ENCODE peak calls at places on chromosome 12, in ten cellular contexts. J is neuronal stem cell; H is body of pancreas; F is naive thymus-derived CD4-positive, alpha-beta T cell; C is CD8-positive, alpha-beta T cell; T is cardiac muscle cell; P is aorta; K is DND-41; Y is left ventricle myocardium inferior; E is hepatocyte. Q is an unnamed sample.

GRCh38 chr12:116919247-116919671 is 8.5 kb downstream of the FBXW8 start:
- DNase-seq in J (no peak), E (peak; percentile 32), F (no peak), Y (no peak), K (no peak), H (peak; percentile 16), C (no peak), T (no peak), P (no peak), Q (no peak)

GRCh38 chr12:18343708-18344107 is 82.4 kb downstream of the PIK3C2G start:
- DNase-seq in E (peak; percentile 26), Y (no peak), T (no peak), H (no peak), F (no peak), P (no peak), K (no peak), J (no peak), C (no peak), Q (no peak)

GRCh38 chr12:87074801-87075200 is 818.6 kb upstream of the MGAT4C start:
- DNase-seq in F (no peak), J (no peak), E (no peak), H (no peak), Y (no peak), P (no peak), K (no peak), C (no peak), T (no peak), Q (no peak)

GRCh38 chr12:85036736-85037135 is 585 bp downstream of the LRRIQ1 start:
- DNase-seq in C (no peak), P (no peak), E (no peak), Y (no peak), T (no peak), K (no peak), J (no peak), F (no peak), H (no peak), Q (no peak)

GRCh38 chr12:127559349-127560040 is 707.5 kb upstream of the TMEM132C start:
- DNase-seq in K (peak; percentile 52), T (peak; percentile 8), H (peak; percentile 16), Y (peak; percentile 15), C (no peak), E (peak; percentile 25), F (no peak), P (peak; percentile 78), J (no peak), Q (no peak)

GRCh38 chr12:98371419-98371818 is 144.0 kb upstream of the TMPO start:
- DNase-seq in K (no peak), T (no peak), Y (no peak), P (no peak), J (no peak), C (no peak), F (no peak), E (no peak), H (peak; percentile 3), Q (no peak)

GRCh38 chr12:7144414-7145120 is 14.4 kb downstream of the CLSTN3 start:
- DNase-seq in T (peak; percentile 31), H (no peak), F (no peak), J (no peak), C (no peak), Y (no peak), K (no peak), P (no peak), E (peak; percentile 42), Q (no peak)

GRCh38 chr12:24014853-24015590 is 65.6 kb upstream of the SOX5 start:
- DNase-seq in C (no peak), P (no peak), Y (no peak), E (no peak), J (peak; percentile 86), H (no peak), F (no peak), T (no peak), K (no peak), Q (peak; percentile 99)

GRCh38 chr12:111409403-111410228 is 3.9 kb downstream of the SH2B3 start:
- DNase-seq in T (no peak), E (no peak), K (no peak), C (no peak), Y (peak; percentile 78), F (no peak), J (no peak), P (peak; percentile 86), H (peak; percentile 59), Q (no peak)

GRCh38 chr12:120062976-120063579 is 53.5 kb downstream of the RAB35 start:
- DNase-seq in H (no peak), P (no peak), Y (no peak), J (no peak), C (no peak), K (no peak), F (no peak), E (no peak), T (no peak), Q (no peak)

GRCh38 chr12:102172436-102172835 is 25.2 kb downstream of the PMCH start:
- DNase-seq in K (no peak), P (no peak), E (no peak), T (no peak), J (no peak), C (no peak), H (no peak), F (no peak), Y (no peak), Q (no peak)

GRCh38 chr12:2248087-2248900 is 195.5 kb downstream of the CACNA1C start:
- DNase-seq in J (no peak), P (no peak), C (no peak), T (no peak), Y (no peak), H (no peak), E (peak; percentile 39), K (no peak), F (no peak), Q (no peak)

GRCh38 chr12:120474092-120474960 is 4.8 kb upstream of the SRSF9 start:
- DNase-seq in F (no peak), H (peak; percentile 61), T (no peak), J (no peak), C (no peak), Y (no peak), P (no peak), K (no peak), E (peak; percentile 56), Q (no peak)

GRCh38 chr12:51187370-51187987 is 14.5 kb upstream of the TFCP2 start:
- DNase-seq in J (no peak), K (no peak), T (no peak), E (no peak), P (no peak), H (no peak), C (no peak), Y (no peak), F (no peak), Q (no peak)

GRCh38 chr12:49705479-49706267 is 1.5 kb downstream of the FMNL3 start:
- DNase-seq in J (no peak), C (no peak), P (peak; percentile 81), F (no peak), K (no peak), T (no peak), Y (peak; percentile 29), E (no peak), H (peak; percentile 39), Q (no peak)

DNA sequence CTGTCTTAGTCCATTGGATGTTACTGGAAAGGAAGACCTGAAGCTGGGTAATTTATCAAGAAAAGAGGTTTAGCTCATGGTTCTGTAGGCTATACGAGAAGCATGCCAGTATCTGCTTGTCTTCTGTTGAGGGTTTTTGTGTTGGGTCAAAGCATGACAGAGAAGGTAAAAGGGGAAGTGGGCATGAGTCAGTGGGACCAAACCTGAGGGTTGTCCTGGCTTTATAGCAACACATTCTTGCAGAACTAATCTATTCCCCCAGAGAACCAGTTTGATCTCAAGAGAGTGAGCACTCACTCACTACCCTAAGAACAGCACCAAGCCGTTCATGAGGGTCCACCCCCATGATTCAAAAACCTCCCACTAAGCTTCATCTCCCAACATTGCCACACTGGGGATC is 19.0 kb upstream of the KRAS start:
- DNase-seq in F (no peak), P (no peak), E (no peak), Y (no peak), H (no peak), J (no peak), C (no peak), T (no peak), K (no peak), Q (no peak)
- H3K36me3 ChIP-seq in F (no peaks in the 10 kb centered on the region), P (no peaks in the 10 kb centered on the region), E (no peaks in the 10 kb centered on the region), Y (no peaks in the 10 kb centered on the region), H (no peaks in the 10 kb centered on the region), J (no peaks in the 10 kb centered on the region), C (no peaks in the 10 kb centered on the region), T (no peaks in the 10 kb centered on the region), K (no peaks in the 10 kb centered on the region), Q (no peaks in the 10 kb centered on the region)

DNA sequence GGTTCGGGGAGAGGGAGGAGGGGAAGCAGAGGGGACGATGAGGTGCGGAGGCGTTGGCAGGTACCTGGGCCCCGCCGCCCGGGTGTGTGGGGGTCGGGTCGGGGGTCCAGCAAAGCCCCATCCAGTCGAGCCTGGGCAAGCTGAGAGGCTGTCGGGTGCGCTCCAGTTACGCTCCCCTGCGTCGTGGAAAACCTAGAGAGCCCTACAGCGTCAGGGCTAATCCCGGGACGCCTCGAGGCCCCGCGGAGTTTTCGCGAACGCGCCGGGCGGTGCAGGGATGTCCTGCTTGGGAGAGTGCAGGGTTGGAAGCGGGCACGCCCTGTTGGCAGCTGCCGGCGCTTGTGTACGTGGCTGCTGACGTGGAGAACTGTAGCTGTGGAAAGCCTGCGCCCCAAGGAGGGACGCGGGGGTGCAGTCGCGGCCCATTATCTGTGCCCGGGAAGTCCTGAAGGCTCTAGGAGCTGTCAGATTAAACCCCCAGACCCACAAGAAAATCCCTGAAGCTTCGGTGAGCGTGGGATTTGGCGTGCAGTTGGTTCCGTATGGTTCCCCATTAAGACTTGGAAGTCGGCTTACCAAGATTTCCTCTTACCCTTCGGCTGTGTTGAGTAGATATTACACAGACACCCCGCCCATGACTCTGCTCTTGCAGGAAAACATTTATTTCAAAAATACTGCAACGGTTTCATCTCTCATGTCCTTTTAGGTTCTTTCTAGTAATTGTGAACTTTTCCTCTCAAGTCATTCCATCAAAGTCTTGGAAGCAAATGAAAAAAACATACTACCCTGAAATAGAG is 11.3 kb upstream of the SLC38A2 start:
- DNase-seq in J (peak; percentile 21), P (peak; percentile 97), K (peak; percentile 75), H (peak; percentile 95), Y (peak; percentile 95), C (peak; percentile 61), F (peak; percentile 54), E (peak; percentile 92), T (peak; percentile 78), Q (no peak)
- H3K4me1 ChIP-seq in J (peaks cover 8% of the 10 kb centered on the region), P (peaks cover 2% of the 10 kb centered on the region), K (peaks cover 38% of the 10 kb centered on the region), H (peaks cover 38% of the 10 kb centered on the region), Y (peaks cover 58% of the 10 kb centered on the region), C (peaks cover 45% of the 10 kb centered on the region), F (peaks cover 5% of the 10 kb centered on the region), E (peaks cover 43% of the 10 kb centered on the region), T (peaks cover 36% of the 10 kb centered on the region), Q (peaks cover 19% of the 10 kb centered on the region)

GRCh38 chr12:53052419-53053222 is 2.8 kb downstream of the TNS2 start:
- DNase-seq in K (no peak), P (peak; percentile 95), E (peak; percentile 65), J (no peak), F (no peak), T (no peak), H (peak; percentile 93), Y (peak; percentile 95), C (no peak), Q (no peak)
- H3K4me3 ChIP-seq in K (no peak overlapping the region), P (no peak overlapping the region), E (no peak overlapping the region), J (no peak overlapping the region), F (no peak overlapping the region), T (no peak overlapping the region), H (no peak overlapping the region), Y (peak overlapping the region; percentile 87), C (no peak overlapping the region), Q (no peak overlapping the region)

DNA sequence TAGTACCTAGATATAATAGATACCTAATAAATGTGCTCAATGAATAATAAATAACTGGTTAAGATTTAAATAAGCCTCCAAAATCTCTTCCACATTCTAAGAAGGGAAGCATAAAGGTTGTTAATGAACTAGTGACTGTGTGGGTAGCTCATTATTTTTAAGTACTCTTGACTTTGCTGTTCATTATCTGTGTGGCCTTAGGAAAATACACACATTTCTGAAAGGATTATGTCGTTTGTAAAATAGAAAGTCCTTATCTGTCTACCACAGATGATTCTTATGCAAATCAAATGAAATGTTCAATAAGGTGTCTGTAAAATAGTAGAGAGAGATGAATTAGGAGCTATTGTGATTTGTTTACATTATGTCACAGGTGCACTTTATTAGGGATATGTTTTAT is 119.5 kb downstream of the LRRK2 start:
- DNase-seq in P (no peak), F (no peak), J (no peak), H (no peak), T (no peak), E (no peak), Y (no peak), K (no peak), C (no peak), Q (peak; percentile 76)
- H3K36me3 ChIP-seq in P (peaks cover 4% of the 10 kb centered on the region), F (no peaks in the 10 kb centered on the region), J (no peaks in the 10 kb centered on the region), H (no peaks in the 10 kb centered on the region), T (no peaks in the 10 kb centered on the region), E (no peaks in the 10 kb centered on the region), Y (peaks cover 16% of the 10 kb centered on the region), K (no peaks in the 10 kb centered on the region), C (no peaks in the 10 kb centered on the region), Q (no peaks in the 10 kb centered on the region)

Q was measured in HAP-1.